ENCODE peak calls at places on chromosomes 3 and 15, in six cellular contexts. G is stimulated activated CD4-positive, alpha-beta T cell treated with anti-CD3 and anti-CD28 coated beads, Interleukin-12 subunit alpha, Interleukin-12 subunit beta, amount 100 ng/mL, for 4 hours; E is OCI-LY7; A is stomach; U is activated CD4-positive, alpha-beta T cell treated with anti-CD3 and anti-CD28 coated beads for 24 hours; Z is kidney tubule cell. O is an unnamed sample.

GRCh38 chr15:88810449-88810848 is 7.2 kb downstream of the ACAN start:
- DNase-seq in G (no peak), E (no peak), A (no peak), U (no peak), Z (peak; percentile 20), O (peak; percentile 46)

GRCh38 chr15:73052679-73053397 is 575 bp downstream of the NEO1 start:
- DNase-seq in G (peak; percentile 7), E (peak; percentile 41), A (peak; percentile 29), U (no peak), Z (peak; percentile 72), O (peak; percentile 33)

GRCh38 chr3:45516829-45517228 is 77.7 kb upstream of the LIMD1 start:
- DNase-seq in G (no peak), E (no peak), A (no peak), U (no peak), Z (no peak), O (peak; percentile 43)

GRCh38 chr3:89560546-89560945 is 453.1 kb downstream of the EPHA3 start:
- DNase-seq in G (no peak), E (no peak), A (no peak), U (no peak), Z (peak; percentile 1), O (no peak)

GRCh38 chr15:69126054-69126469 is 34.4 kb upstream of the GLCE start:
- DNase-seq in G (no peak), E (no peak), A (no peak), U (no peak), Z (no peak), O (no peak)

GRCh38 chr15:101310508-101310907 is 15.5 kb upstream of the SNRPA1 start:
- DNase-seq in G (no peak), E (no peak), A (no peak), U (no peak), Z (no peak), O (no peak)

GRCh38 chr15:62431391-62431790 is 266.3 kb upstream of the C2CD4B start:
- DNase-seq in G (no peak), E (no peak), A (no peak), U (no peak), Z (no peak), O (no peak)

GRCh38 chr15:60972866-60973265 is 256.2 kb downstream of the RORA start:
- DNase-seq in G (no peak), E (no peak), A (no peak), U (no peak), Z (peak; percentile 47), O (peak; percentile 82)

GRCh38 chr3:177591371-177591770 is 394.1 kb upstream of the TBL1XR1 start:
- DNase-seq in G (no peak), E (no peak), A (no peak), U (no peak), Z (peak; percentile 13), O (no peak)

GRCh38 chr3:140950154-140950553 is 8.5 kb downstream of the SLC25A36 start:
- DNase-seq in G (no peak), E (no peak), A (no peak), U (no peak), Z (peak; percentile 33), O (no peak)

GRCh38 chr3:127139601-127140500 is 53.1 kb upstream of the PRR23E start:
- DNase-seq in G (no peak), E (no peak), A (peak; percentile 29), U (no peak), Z (no peak), O (no peak)

GRCh38 chr15:71571641-71572040 is 238.7 kb upstream of the NR2E3 start:
- DNase-seq in G (no peak), E (no peak), A (no peak), U (no peak), Z (no peak), O (no peak)

GRCh38 chr15:74817370-74817737 is 4.7 kb downstream of the LMAN1L start:
- DNase-seq in G (no peak), E (no peak), A (no peak), U (no peak), Z (peak; percentile 79), O (peak; percentile 79)

GRCh38 chr15:29312387-29312786 is 42.8 kb upstream of the NSMCE3 start:
- DNase-seq in G (no peak), E (no peak), A (no peak), U (no peak), Z (peak; percentile 65), O (peak; percentile 53)

O was measured in M059J.